ENCODE peak calls at places on chromosomes 7 and 10, in nine cellular contexts. W is RCC 7860; O is ELF-1; K is type B pancreatic cell; Q is AG09309; U is T-helper 2 cell; X is MCF 10A; R is pancreas; F is activated CD8-positive, alpha-beta memory T cell treated with anti-CD3 and anti-CD28 coated beads for 24 hours. P is an unnamed sample.

GRCh38 chr7:74199551-74200355 is 10.1 kb upstream of the LAT2 start:
- DNase-seq in W (peak; percentile 76), O (peak; percentile 36), K (no peak), Q (no peak), U (no peak), X (peak; percentile 46), R (peak; percentile 5), F (no peak), P (no peak)

GRCh38 chr10:5550250-5550545 is 25.4 kb downstream of the CALML3 start:
- DNase-seq in W (no peak), O (no peak), K (no peak), Q (no peak), U (no peak), X (no peak), R (peak; percentile 25), F (no peak), P (no peak)

GRCh38 chr7:1425292-1426136 is 33.8 kb downstream of the MICALL2 start:
- DNase-seq in W (no peak), O (peak; percentile 52), K (no peak), Q (no peak), U (no peak), X (no peak), R (no peak), F (no peak), P (no peak)

GRCh38 chr10:107546239-107546638 is 381.7 kb upstream of the SORCS1 start:
- DNase-seq in W (peak; percentile 39), O (no peak), K (no peak), Q (peak; percentile 14), U (no peak), X (peak; percentile 89), R (no peak), F (no peak), P (no peak)

GRCh38 chr7:140495514-140496097 is 16.3 kb upstream of the MKRN1 start:
- DNase-seq in W (no peak), O (no peak), K (no peak), Q (no peak), U (no peak), X (no peak), R (no peak), F (no peak), P (no peak)

GRCh38 chr7:4707134-4707651 is 25.1 kb downstream of the FOXK1 start:
- DNase-seq in W (no peak), O (peak; percentile 82), K (no peak), Q (no peak), U (no peak), X (no peak), R (no peak), F (no peak), P (no peak)

GRCh38 chr7:154789404-154789803 is 213.5 kb downstream of the PAXIP1 start:
- DNase-seq in W (peak; percentile 41), O (no peak), K (no peak), Q (no peak), U (no peak), X (no peak), R (no peak), F (no peak), P (no peak)

GRCh38 chr10:84140036-84140379 is 699 bp downstream of the GHITM start:
- DNase-seq in W (no peak), O (peak; percentile 39), K (no peak), Q (no peak), U (no peak), X (peak; percentile 9), R (no peak), F (no peak), P (no peak)

GRCh38 chr7:148727501-148728278 is 29.0 kb downstream of the CUL1 start:
- DNase-seq in W (no peak), O (no peak), K (no peak), Q (no peak), U (no peak), X (no peak), R (no peak), F (no peak), P (no peak)

GRCh38 chr10:20115929-20116328 is 299.7 kb downstream of the PLXDC2 start:
- DNase-seq in W (no peak), O (peak; percentile 27), K (no peak), Q (no peak), U (no peak), X (no peak), R (no peak), F (no peak), P (no peak)

GRCh38 chr10:72248477-72249151 is 25.1 kb upstream of the DDIT4 start:
- DNase-seq in W (no peak), O (peak; percentile 60), K (no peak), Q (no peak), U (peak; percentile 49), X (peak; percentile 96), R (peak; percentile 69), F (peak; percentile 83), P (peak; percentile 55)

GRCh38 chr10:116097239-116097751 is 175.7 kb downstream of the GFRA1 start:
- DNase-seq in W (peak; percentile 30), O (no peak), K (no peak), Q (no peak), U (no peak), X (no peak), R (no peak), F (no peak), P (no peak)

GRCh38 chr7:141701489-141702046 is 398 bp downstream of the DENND11 start:
- DNase-seq in W (peak; percentile 27), O (peak; percentile 25), K (peak; percentile 73), Q (no peak), U (peak; percentile 64), X (peak; percentile 38), R (peak; percentile 72), F (peak; percentile 83), P (peak; percentile 73)

GRCh38 chr7:450741-451140 is 68.9 kb downstream of the PDGFA start:
- DNase-seq in W (no peak), O (no peak), K (no peak), Q (no peak), U (no peak), X (no peak), R (no peak), F (peak; percentile 70), P (no peak)

P was measured in effector memory CD4-positive, alpha-beta T cell.